ENCODE peak calls at places on chromosomes 11 and 22, in seven cellular contexts. H, X, D, V, Q, U and G are unnamed samples.

GRCh38 chr11:111010391-111011354 is 234.9 kb upstream of the POU2AF2 start:
- DNase-seq in H (no peak), X (no peak), D (no peak), V (no peak), Q (no peak), U (no peak), G (no peak)

GRCh38 chr11:134153147-134153905 is 70.4 kb downstream of the NCAPD3 start:
- DNase-seq in H (no peak), X (no peak), D (no peak), V (no peak), Q (no peak), U (no peak), G (no peak)

GRCh38 chr22:36360011-36360410 is 27.8 kb downstream of the MYH9 start:
- DNase-seq in H (peak), X (no peak), D (no peak), V (no peak), Q (no peak), U (no peak), G (no peak)

GRCh38 chr22:24471570-24471969 is 23.6 kb upstream of the UPB1 start:
- DNase-seq in H (no peak), X (peak), D (no peak), V (peak), Q (no peak), U (no peak), G (no peak)

GRCh38 chr11:8257003-8257664 is 6.5 kb downstream of the LMO1 start:
- DNase-seq in H (no peak), X (no peak), D (no peak), V (no peak), Q (no peak), U (no peak), G (no peak)

GRCh38 chr22:49509016-49509415 is 318.7 kb downstream of the BRD1 start:
- DNase-seq in H (no peak), X (no peak), D (no peak), V (no peak), Q (no peak), U (no peak), G (no peak)

GRCh38 chr11:95641506-95641905 is 148.1 kb downstream of the FAM76B start:
- DNase-seq in H (no peak), X (no peak), D (no peak), V (peak), Q (no peak), U (no peak), G (no peak)

GRCh38 chr11:34855021-34855753 is 61.0 kb downstream of the APIP start:
- DNase-seq in H (peak), X (peak), D (no peak), V (peak), Q (no peak), U (no peak), G (no peak)

GRCh38 chr11:112961751-112962747 is 829 bp downstream of the NCAM1 start:
- DNase-seq in H (peak), X (no peak), D (no peak), V (no peak), Q (peak), U (no peak), G (no peak)

GRCh38 chr22:31829505-31829904 is 75.7 kb downstream of the DEPDC5 start:
- DNase-seq in H (no peak), X (no peak), D (peak), V (peak), Q (peak), U (peak), G (no peak)

GRCh38 chr11:116563028-116563712 is 209.6 kb downstream of the BUD13 start:
- DNase-seq in H (no peak), X (peak), D (no peak), V (no peak), Q (peak), U (no peak), G (no peak)

GRCh38 chr22:29208879-29209623 is 3.4 kb downstream of the EMID1 start:
- DNase-seq in H (no peak), X (peak), D (no peak), V (no peak), Q (peak), U (no peak), G (no peak)

GRCh38 chr22:30400159-30400558 is 3.3 kb downstream of the SEC14L2 start:
- DNase-seq in H (no peak), X (no peak), D (no peak), V (no peak), Q (no peak), U (no peak), G (no peak)

GRCh38 chr22:22666307-22667091 is 22.1 kb downstream of the GGTLC2 start:
- DNase-seq in H (peak), X (peak), D (no peak), V (peak), Q (no peak), U (peak), G (peak)

GRCh38 chr11:35418282-35418846 is 994 bp downstream of the SLC1A2 start:
- DNase-seq in H (peak), X (no peak), D (no peak), V (no peak), Q (peak), U (no peak), G (no peak)

GRCh38 chr22:46051646-46052045 is 74.7 kb upstream of the WNT7B start:
- DNase-seq in H (no peak), X (no peak), D (no peak), V (no peak), Q (no peak), U (no peak), G (no peak)

GRCh38 chr11:134765565-134765964 is 353.5 kb upstream of the B3GAT1 start:
- DNase-seq in H (no peak), X (no peak), D (no peak), V (no peak), Q (no peak), U (no peak), G (no peak)

GRCh38 chr11:35967042-35967441 is 23.2 kb downstream of the LDLRAD3 start:
- DNase-seq in H (no peak), X (no peak), D (no peak), V (no peak), Q (no peak), U (no peak), G (no peak)

GRCh38 chr22:27576815-27577564 is 224.6 kb downstream of the MN1 start:
- DNase-seq in H (peak), X (peak), D (no peak), V (peak), Q (no peak), U (no peak), G (no peak)

GRCh38 chr11:117002639-117003305 is 95.5 kb downstream of the SIK3 start:
- DNase-seq in H (no peak), X (no peak), D (no peak), V (no peak), Q (no peak), U (no peak), G (no peak)

GRCh38 chr11:2092956-2093412 is 46.2 kb downstream of the IGF2 start:
- DNase-seq in H (no peak), X (peak), D (peak), V (peak), Q (no peak), U (no peak), G (peak)

GRCh38 chr22:30305519-30305905 is 16.2 kb upstream of the CASTOR1 start:
- DNase-seq in H (no peak), X (no peak), D (no peak), V (no peak), Q (no peak), U (no peak), G (no peak)

GRCh38 chr11:70220920-70221319 is 17.8 kb downstream of the FADD start:
- DNase-seq in H (no peak), X (no peak), D (no peak), V (peak), Q (no peak), U (no peak), G (no peak)

GRCh38 chr11:64757549-64758329 is 2.0 kb downstream of the PYGM start:
- DNase-seq in H (no peak), X (no peak), D (no peak), V (no peak), Q (peak), U (no peak), G (no peak)

GRCh38 chr11:36012410-36012809 is 68.5 kb downstream of the LDLRAD3 start:
- DNase-seq in H (no peak), X (no peak), D (no peak), V (peak), Q (no peak), U (no peak), G (no peak)

GRCh38 chr22:48629631-48630443 is 1197.8 kb downstream of the BRD1 start:
- DNase-seq in H (no peak), X (no peak), D (no peak), V (no peak), Q (peak), U (no peak), G (no peak)

GRCh38 chr22:17955611-17956379 is 68.6 kb downstream of the MICAL3 start:
- DNase-seq in H (no peak), X (no peak), D (no peak), V (no peak), Q (no peak), U (no peak), G (no peak)

GRCh38 chr11:109993786-109994185 is 99.4 kb upstream of the ZC3H12C start:
- DNase-seq in H (no peak), X (no peak), D (no peak), V (peak), Q (no peak), U (no peak), G (no peak)

GRCh38 chr11:18132341-18132740 is at the start of gene MRGPRX3:
- DNase-seq in H (no peak), X (no peak), D (no peak), V (peak), Q (no peak), U (no peak), G (no peak)

GRCh38 chr11:126113515-126113957 is 50.9 kb upstream of the CDON start:
- DNase-seq in H (no peak), X (peak), D (peak), V (peak), Q (no peak), U (peak), G (peak)

GRCh38 chr11:65446446-65447277 is 24.1 kb downstream of the NEAT1 start:
- DNase-seq in H (no peak), X (no peak), D (no peak), V (peak), Q (no peak), U (no peak), G (no peak)

GRCh38 chr11:131771471-131771870 is 401.1 kb downstream of the NTM start:
- DNase-seq in H (no peak), X (no peak), D (no peak), V (no peak), Q (no peak), U (no peak), G (no peak)